ENCODE peak calls at places on chromosomes 3 and 15, in four cellular contexts. One of them, this sample, is unnamed.

GRCh38 chr3:135454890-135455289 is 510.6 kb upstream of the PPP2R3A start:
- DNase-seq in A549: no peak
- DNase-seq in Peyer's patch: no peak
- DNase-seq in kidney: no peak
- DNase-seq in this sample: no peak

GRCh38 chr15:49904296-49904695 is 214.7 kb downstream of the ATP8B4 start:
- DNase-seq in A549: no peak
- DNase-seq in kidney: no peak
- DNase-seq in Peyer's patch: no peak
- DNase-seq in this sample: no peak

GRCh38 chr15:63347074-63347859 is 34.4 kb downstream of the CA12 start:
- DNase-seq in A549: no peak
- DNase-seq in kidney: no peak
- DNase-seq in Peyer's patch: no peak
- DNase-seq in this sample: no peak

GRCh38 chr3:15300318-15301078 is 31.9 kb downstream of the SH3BP5 start:
- DNase-seq in kidney: peak
- DNase-seq in Peyer's patch: peak
- DNase-seq in A549: peak
- DNase-seq in this sample: peak

GRCh38 chr3:157082305-157082981 is 77.5 kb downstream of the CCNL1 start:
- DNase-seq in kidney: no peak
- DNase-seq in A549: no peak
- DNase-seq in Peyer's patch: peak
- DNase-seq in this sample: no peak

GRCh38 chr15:77099741-77100463 is 29.0 kb upstream of the TSPAN3 start:
- DNase-seq in Peyer's patch: no peak
- DNase-seq in A549: no peak
- DNase-seq in kidney: no peak
- DNase-seq in this sample: no peak

GRCh38 chr3:128698211-128699011 is 27.6 kb upstream of the RAB7A start:
- DNase-seq in kidney: peak
- DNase-seq in A549: peak
- DNase-seq in Peyer's patch: peak
- DNase-seq in this sample: no peak

GRCh38 chr15:63339006-63339766 is 42.5 kb downstream of the CA12 start:
- DNase-seq in kidney: no peak
- DNase-seq in A549: no peak
- DNase-seq in Peyer's patch: no peak
- DNase-seq in this sample: no peak

GRCh38 chr3:184636774-184637316 is 75.0 kb downstream of the MAGEF1 start:
- DNase-seq in kidney: no peak
- DNase-seq in A549: peak
- DNase-seq in Peyer's patch: no peak
- DNase-seq in this sample: no peak

GRCh38 chr15:77021803-77022381 is 27.0 kb downstream of the PSTPIP1 start:
- DNase-seq in kidney: peak
- DNase-seq in Peyer's patch: peak
- DNase-seq in A549: no peak
- DNase-seq in this sample: no peak

GRCh38 chr15:85840802-85841152 is 46.1 kb upstream of the KLHL25 start:
- DNase-seq in A549: no peak
- DNase-seq in Peyer's patch: no peak
- DNase-seq in kidney: no peak
- DNase-seq in this sample: no peak
- TF ChIP-seq CTCF in A549: no peak
- TF ChIP-seq CTCF in Peyer's patch: no peak
- TF ChIP-seq CTCF in kidney: no peak
- TF ChIP-seq CTCF in this sample: peak

GRCh38 chr3:27174530-27174929 is 194.7 kb downstream of the NEK10 start:
- DNase-seq in A549: no peak
- DNase-seq in Peyer's patch: no peak
- DNase-seq in kidney: no peak
- DNase-seq in this sample: no peak
- TF ChIP-seq CTCF in A549: no peak
- TF ChIP-seq CTCF in Peyer's patch: no peak
- TF ChIP-seq CTCF in kidney: no peak
- TF ChIP-seq CTCF in this sample: no peak

GRCh38 chr3:30319713-30320112 is 286.7 kb upstream of the TGFBR2 start:
- DNase-seq in kidney: no peak
- DNase-seq in Peyer's patch: peak
- DNase-seq in A549: peak
- DNase-seq in this sample: no peak
- TF ChIP-seq CTCF in kidney: peak
- TF ChIP-seq CTCF in Peyer's patch: peak
- TF ChIP-seq CTCF in A549: peak
- TF ChIP-seq CTCF in this sample: peak

GRCh38 chr3:53046171-53047170 is 598 bp upstream of the SFMBT1 start:
- DNase-seq in Peyer's patch: peak
- DNase-seq in A549: peak
- DNase-seq in kidney: peak
- DNase-seq in this sample: peak
- TF ChIP-seq CTCF in Peyer's patch: peak
- TF ChIP-seq CTCF in A549: peak
- TF ChIP-seq CTCF in kidney: no peak
- TF ChIP-seq CTCF in this sample: peak

GRCh38 chr15:101122806-101123205 is 129.0 kb downstream of the CHSY1 start:
- DNase-seq in kidney: peak
- DNase-seq in Peyer's patch: no peak
- DNase-seq in A549: no peak
- DNase-seq in this sample: no peak

GRCh38 chr15:101122266-101122665 is 129.6 kb downstream of the CHSY1 start:
- DNase-seq in A549: no peak
- DNase-seq in Peyer's patch: no peak
- DNase-seq in kidney: peak
- DNase-seq in this sample: no peak

GRCh38 chr15:101120473-101120872 is 131.4 kb downstream of the CHSY1 start:
- DNase-seq in Peyer's patch: no peak
- DNase-seq in kidney: no peak
- DNase-seq in A549: no peak
- DNase-seq in this sample: no peak

GRCh38 chr15:101120961-101121360 is 130.9 kb downstream of the CHSY1 start:
- DNase-seq in kidney: no peak
- DNase-seq in A549: no peak
- DNase-seq in Peyer's patch: no peak
- DNase-seq in this sample: no peak

DNA sequence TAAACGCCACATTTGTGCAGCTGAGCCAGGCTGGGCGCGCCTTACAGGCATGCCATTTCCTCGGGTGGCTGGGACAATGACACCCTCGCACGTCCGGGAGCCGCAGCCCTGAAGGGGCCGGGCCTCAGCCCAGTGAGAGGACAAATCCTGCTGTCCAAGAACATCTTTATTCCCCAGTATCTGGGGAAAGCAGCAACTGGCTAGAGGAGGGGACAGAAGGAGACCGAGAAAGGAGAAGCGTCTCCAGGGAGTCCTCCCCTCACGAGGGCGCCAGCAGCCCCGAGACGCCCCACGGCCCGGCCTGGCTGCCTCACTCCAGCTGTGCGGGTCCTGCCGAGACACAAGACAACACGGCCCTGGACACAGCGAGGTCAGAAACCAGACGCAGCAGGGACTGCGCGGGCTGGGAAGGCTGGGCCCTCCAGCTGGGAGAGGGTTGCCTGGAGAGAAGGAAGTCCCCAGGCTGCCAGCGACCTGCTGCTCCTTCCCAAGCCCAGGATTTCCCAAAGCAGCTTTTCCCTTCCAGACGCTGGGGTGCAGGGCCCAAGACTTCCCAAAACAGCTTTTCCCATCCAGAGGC is 130.2 kb downstream of the CHSY1 start:
- DNase-seq in A549: no peak
- DNase-seq in Peyer's patch: peak
- DNase-seq in kidney: peak
- DNase-seq in this sample: peak
- TF ChIP-seq CTCF in A549: no peak
- TF ChIP-seq CTCF in Peyer's patch: peak
- TF ChIP-seq CTCF in kidney: peak
- TF ChIP-seq CTCF in this sample: peak

GRCh38 chr3:48581621-48582481 is 13.3 kb downstream of the COL7A1 start:
- DNase-seq in A549: no peak
- DNase-seq in Peyer's patch: no peak
- DNase-seq in kidney: no peak
- DNase-seq in this sample: no peak
- TF ChIP-seq CTCF in A549: no peak
- TF ChIP-seq CTCF in Peyer's patch: no peak
- TF ChIP-seq CTCF in kidney: no peak
- TF ChIP-seq CTCF in this sample: no peak

GRCh38 chr15:98568382-98569017 is 79.8 kb upstream of the IGF1R start:
- DNase-seq in Peyer's patch: no peak
- DNase-seq in A549: peak
- DNase-seq in kidney: no peak
- DNase-seq in this sample: no peak
- TF ChIP-seq CTCF in Peyer's patch: peak
- TF ChIP-seq CTCF in A549: peak
- TF ChIP-seq CTCF in kidney: no peak
- TF ChIP-seq CTCF in this sample: peak

This sample was measured in CD14-positive monocyte.